ENCODE peak calls at places on chromosomes 3 and 15, in seven cellular contexts. Z is H1, B is IMR-90, K is mesenchymal stem cell, I is H9, H is mesendoderm, F is trophoblast cell. G is an unnamed sample. For H3K79me1, the result is how much of the 10 kb centered on the place peaks cover.

GRCh38 chr3:161212892-161213291 is 8.2 kb upstream of the NMD3 start:
- DNase-seq in Z (no peak), B (no peak), K (no peak), I (no peak), H (no peak), F (no peak), G (no peak)

GRCh38 chr3:43389388-43390254 is 103.3 kb downstream of the SNRK start:
- DNase-seq in Z (no peak), B (peak), K (peak), I (no peak), H (no peak), F (peak), G (no peak)

GRCh38 chr3:38337703-38338102 is 8.9 kb upstream of the XYLB start:
- DNase-seq in Z (no peak), B (no peak), K (no peak), I (no peak), H (no peak), F (no peak), G (no peak)

GRCh38 chr3:84960581-84960980 is 1.8 kb downstream of the CADM2 start:
- DNase-seq in Z (no peak), B (no peak), K (no peak), I (no peak), H (no peak), F (no peak), G (no peak)

GRCh38 chr3:150409527-150410310 is 1.6 kb downstream of the TSC22D2 start:
- DNase-seq in Z (no peak), B (peak), K (peak), I (peak), H (peak), F (peak), G (peak)

GRCh38 chr15:88878720-88879184 is 16.6 kb downstream of the HAPLN3 start:
- DNase-seq in Z (no peak), B (peak), K (peak), I (peak), H (peak), F (peak), G (peak)

GRCh38 chr3:78847203-78847602 is 920.6 kb downstream of the ROBO1 start:
- DNase-seq in Z (no peak), B (no peak), K (no peak), I (no peak), H (no peak), F (no peak), G (no peak)

GRCh38 chr3:53485675-53486365 is 8.6 kb upstream of the CACNA1D start:
- DNase-seq in Z (no peak), B (no peak), K (no peak), I (no peak), H (no peak), F (no peak), G (no peak)

GRCh38 chr3:116815321-116815720 is 105.7 kb downstream of the TUSC7 start:
- DNase-seq in Z (no peak), B (no peak), K (no peak), I (no peak), H (no peak), F (peak), G (no peak)

GRCh38 chr3:72223116-72223515 is 438.2 kb upstream of the PROK2 start:
- DNase-seq in Z (no peak), B (no peak), K (no peak), I (no peak), H (no peak), F (no peak), G (no peak)

GRCh38 chr3:164779816-164780215 is 298.5 kb downstream of the SI start:
- DNase-seq in Z (no peak), B (no peak), K (peak), I (no peak), H (no peak), F (no peak), G (no peak)
- H3K79me1 ChIP-seq in Z (under half), B (under half), K (under half), I (under half), H (under half), F (under half), G (under half)

DNA sequence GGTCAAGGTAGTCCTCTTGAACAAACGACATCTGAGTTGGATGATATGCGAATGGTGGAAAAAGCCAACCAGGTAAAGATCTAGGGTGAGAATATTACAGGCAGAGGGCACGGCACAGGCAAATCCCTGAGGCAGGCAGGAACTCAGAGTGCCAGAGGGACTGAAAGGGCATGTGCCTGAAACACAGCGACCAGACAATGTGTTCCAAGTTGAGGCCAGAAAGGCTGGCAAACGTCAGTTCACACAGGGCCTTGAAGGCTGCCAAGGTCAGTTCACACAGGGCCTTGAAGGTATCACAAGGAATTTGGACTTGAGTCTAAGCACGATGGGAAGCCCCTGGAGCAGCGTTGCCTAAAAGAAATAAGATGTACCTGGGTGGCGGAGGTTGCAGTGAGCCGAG is 20.1 kb downstream of the HES1 start:
- DNase-seq in Z (no peak), B (no peak), K (no peak), I (no peak), H (no peak), F (no peak), G (no peak)
- H3K79me1 ChIP-seq in Z (under half), B (under half), K (under half), I (under half), H (under half), F (under half), G (under half)

GRCh38 chr3:118772036-118773030 is 262.3 kb downstream of the IGSF11 start:
- DNase-seq in Z (no peak), B (no peak), K (peak), I (no peak), H (peak), F (peak), G (no peak)
- H3K79me1 ChIP-seq in Z (under half), B (under half), K (under half), I (under half), H (under half), F (under half), G (under half)

GRCh38 chr3:57141719-57142118 is 23.4 kb downstream of the IL17RD start:
- DNase-seq in Z (no peak), B (no peak), K (no peak), I (no peak), H (peak), F (no peak), G (no peak)

GRCh38 chr3:57142335-57142734 is 22.8 kb downstream of the IL17RD start:
- DNase-seq in Z (no peak), B (no peak), K (no peak), I (peak), H (peak), F (no peak), G (no peak)

GRCh38 chr3:57144952-57145351 is 20.2 kb downstream of the IL17RD start:
- DNase-seq in Z (no peak), B (no peak), K (no peak), I (no peak), H (no peak), F (no peak), G (no peak)

GRCh38 chr3:57143886-57144459 is 21.2 kb downstream of the IL17RD start:
- DNase-seq in Z (no peak), B (no peak), K (no peak), I (no peak), H (peak), F (no peak), G (no peak)

GRCh38 chr3:57140894-57141293 is 24.3 kb downstream of the IL17RD start:
- DNase-seq in Z (no peak), B (no peak), K (no peak), I (no peak), H (no peak), F (no peak), G (no peak)
- H3K79me1 ChIP-seq in Z (under half), B (under half), K (under half), I (under half), H (under half), F (under half), G (under half)

GRCh38 chr3:127093312-127093711 is 99.6 kb upstream of the PRR23E start:
- DNase-seq in Z (no peak), B (no peak), K (no peak), I (no peak), H (no peak), F (no peak), G (no peak)
- H3K79me1 ChIP-seq in Z (under half), B (under half), K (under half), I (under half), H (under half), F (under half), G (under half)

GRCh38 chr3:15486020-15486419 is 35.5 kb downstream of the COLQ start:
- DNase-seq in Z (no peak), B (no peak), K (no peak), I (no peak), H (no peak), F (no peak), G (no peak)

GRCh38 chr3:15491143-15491542 is 30.4 kb downstream of the COLQ start:
- DNase-seq in Z (no peak), B (no peak), K (no peak), I (no peak), H (no peak), F (no peak), G (no peak)

GRCh38 chr3:15490158-15490557 is 31.3 kb downstream of the COLQ start:
- DNase-seq in Z (no peak), B (no peak), K (no peak), I (no peak), H (no peak), F (no peak), G (no peak)

GRCh38 chr3:15486979-15487378 is 34.5 kb downstream of the COLQ start:
- DNase-seq in Z (no peak), B (no peak), K (no peak), I (no peak), H (no peak), F (no peak), G (no peak)

GRCh38 chr3:15488002-15488401 is 33.5 kb downstream of the COLQ start:
- DNase-seq in Z (no peak), B (no peak), K (no peak), I (no peak), H (no peak), F (no peak), G (no peak)
- H3K79me1 ChIP-seq in Z (under half), B (under half), K (under half), I (under half), H (under half), F (under half), G (under half)

GRCh38 chr15:100670505-100671021 is 68.2 kb downstream of the ASB7 start:
- DNase-seq in Z (no peak), B (no peak), K (no peak), I (peak), H (no peak), F (no peak), G (no peak)

GRCh38 chr15:100667405-100668320 is 65.3 kb downstream of the ASB7 start:
- DNase-seq in Z (no peak), B (peak), K (peak), I (no peak), H (no peak), F (no peak), G (no peak)

GRCh38 chr15:100668321-100668690 is 65.9 kb downstream of the ASB7 start:
- DNase-seq in Z (no peak), B (peak), K (peak), I (peak), H (no peak), F (no peak), G (no peak)

GRCh38 chr15:100671124-100671680 is 68.8 kb downstream of the ASB7 start:
- DNase-seq in Z (no peak), B (no peak), K (no peak), I (no peak), H (no peak), F (no peak), G (no peak)

DNA sequence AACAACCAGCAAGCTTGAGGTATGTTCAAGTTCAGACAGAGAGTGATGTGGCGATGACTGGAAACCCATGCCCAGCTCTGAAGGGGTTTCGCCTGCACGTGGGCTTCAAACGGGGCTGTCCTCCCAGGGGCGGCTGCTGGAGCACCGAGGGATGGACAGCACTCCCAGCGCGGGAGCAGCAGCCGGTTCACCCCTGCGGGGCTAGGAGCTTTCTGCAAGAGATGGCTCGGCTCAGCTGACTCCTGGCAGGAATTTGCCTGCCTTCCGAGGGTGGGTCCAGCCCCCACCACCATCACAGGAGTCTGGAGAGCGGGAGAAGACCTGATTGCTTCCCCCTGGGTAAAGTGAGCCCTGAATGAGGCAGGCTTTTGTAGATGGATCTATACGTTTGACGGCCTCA is 66.9 kb downstream of the ASB7 start:
- DNase-seq in Z (no peak), B (no peak), K (no peak), I (peak), H (no peak), F (no peak), G (no peak)
- H3K79me1 ChIP-seq in Z (under half), B (under half), K (under half), I (under half), H (under half), F (under half), G (under half)

GRCh38 chr3:94990952-94991705 is 928.3 kb downstream of the NSUN3 start:
- DNase-seq in Z (no peak), B (no peak), K (no peak), I (no peak), H (no peak), F (no peak), G (no peak)
- H3K79me1 ChIP-seq in Z (under half), B (under half), K (under half), I (under half), H (under half), F (under half), G (under half)

GRCh38 chr15:87711011-87711410 is 545.5 kb downstream of the NTRK3 start:
- DNase-seq in Z (no peak), B (peak), K (peak), I (no peak), H (no peak), F (no peak), G (no peak)

GRCh38 chr15:87713405-87713995 is 543.0 kb downstream of the NTRK3 start:
- DNase-seq in Z (no peak), B (no peak), K (peak), I (no peak), H (no peak), F (no peak), G (no peak)

GRCh38 chr15:87707581-87708130 is 548.9 kb downstream of the NTRK3 start:
- DNase-seq in Z (no peak), B (no peak), K (no peak), I (no peak), H (peak), F (no peak), G (no peak)

GRCh38 chr15:87712211-87712610 is 544.3 kb downstream of the NTRK3 start:
- DNase-seq in Z (no peak), B (no peak), K (no peak), I (no peak), H (no peak), F (no peak), G (no peak)

GRCh38 chr15:87710406-87710805 is 546.1 kb downstream of the NTRK3 start:
- DNase-seq in Z (no peak), B (peak), K (peak), I (no peak), H (no peak), F (no peak), G (no peak)
- H3K79me1 ChIP-seq in Z (under half), B (under half), K (under half), I (under half), H (under half), F (under half), G (under half)

GRCh38 chr3:41092791-41093190 is 106.5 kb upstream of the CTNNB1 start:
- DNase-seq in Z (no peak), B (no peak), K (no peak), I (no peak), H (no peak), F (no peak), G (no peak)

GRCh38 chr3:41095702-41096101 is 103.6 kb upstream of the CTNNB1 start:
- DNase-seq in Z (no peak), B (no peak), K (no peak), I (no peak), H (no peak), F (no peak), G (no peak)

GRCh38 chr3:41097896-41098496 is 101.3 kb upstream of the CTNNB1 start:
- DNase-seq in Z (no peak), B (no peak), K (no peak), I (no peak), H (no peak), F (peak), G (no peak)

GRCh38 chr3:41093476-41093875 is 105.8 kb upstream of the CTNNB1 start:
- DNase-seq in Z (no peak), B (no peak), K (no peak), I (no peak), H (no peak), F (no peak), G (no peak)

GRCh38 chr3:41094351-41094750 is 105.0 kb upstream of the CTNNB1 start:
- DNase-seq in Z (no peak), B (no peak), K (no peak), I (no peak), H (no peak), F (no peak), G (no peak)
- H3K79me1 ChIP-seq in Z (under half), B (under half), K (under half), I (under half), H (under half), F (under half), G (under half)